ENCODE peak calls at places on chromosomes 5 and 9, in five cellular contexts. One of them, this sample, is unnamed.
A peak's percentile ranks its signal among the peaks of the same experiment; 100 is the strongest.

GRCh38 chr5:87102841-87103240 is 164.8 kb upstream of the RASA1 start:
- DNase-seq in upper lobe of right lung: no peak
- DNase-seq in neural progenitor cell: no peak
- DNase-seq in fibroblast of mammary gland: no peak
- DNase-seq in Peyer's patch: no peak
- DNase-seq in this sample: no peak

GRCh38 chr5:16489322-16489791 is 23.8 kb upstream of the ZNF622 start:
- DNase-seq in upper lobe of right lung: no peak
- DNase-seq in neural progenitor cell: peak; percentile 53
- DNase-seq in fibroblast of mammary gland: peak; percentile 66
- DNase-seq in Peyer's patch: no peak
- DNase-seq in this sample: no peak

GRCh38 chr9:68794898-68795297 is 89.9 kb downstream of the PIP5K1B start:
- DNase-seq in upper lobe of right lung: no peak
- DNase-seq in neural progenitor cell: no peak
- DNase-seq in fibroblast of mammary gland: no peak
- DNase-seq in Peyer's patch: no peak
- DNase-seq in this sample: no peak

GRCh38 chr5:93891491-93892480 is 150.4 kb upstream of the POU5F2 start:
- DNase-seq in upper lobe of right lung: no peak
- DNase-seq in neural progenitor cell: peak; percentile 71
- DNase-seq in fibroblast of mammary gland: no peak
- DNase-seq in Peyer's patch: no peak
- DNase-seq in this sample: no peak

GRCh38 chr5:112779531-112779930 is 41.8 kb downstream of the APC start:
- DNase-seq in upper lobe of right lung: no peak
- DNase-seq in neural progenitor cell: no peak
- DNase-seq in fibroblast of mammary gland: peak; percentile 91
- DNase-seq in Peyer's patch: no peak
- DNase-seq in this sample: no peak

GRCh38 chr9:95284152-95284551 is 33.4 kb downstream of the FANCC start:
- DNase-seq in upper lobe of right lung: no peak
- DNase-seq in neural progenitor cell: no peak
- DNase-seq in fibroblast of mammary gland: peak; percentile 78
- DNase-seq in Peyer's patch: no peak
- DNase-seq in this sample: no peak

GRCh38 chr9:105063665-105064247 is 135.8 kb upstream of the ABCA1 start:
- DNase-seq in upper lobe of right lung: no peak
- DNase-seq in neural progenitor cell: no peak
- DNase-seq in fibroblast of mammary gland: peak; percentile 91
- DNase-seq in Peyer's patch: no peak
- DNase-seq in this sample: no peak

GRCh38 chr5:78320461-78320860 is 26.0 kb upstream of the AP3B1 start:
- DNase-seq in upper lobe of right lung: no peak
- DNase-seq in neural progenitor cell: peak; percentile 42
- DNase-seq in fibroblast of mammary gland: peak; percentile 59
- DNase-seq in Peyer's patch: no peak
- DNase-seq in this sample: no peak

GRCh38 chr9:19493174-19493811 is 84.5 kb downstream of the ACER2 start:
- DNase-seq in upper lobe of right lung: no peak
- DNase-seq in neural progenitor cell: peak; percentile 69
- DNase-seq in fibroblast of mammary gland: peak; percentile 93
- DNase-seq in Peyer's patch: peak; percentile 63
- DNase-seq in this sample: no peak

GRCh38 chr9:128149951-128150593 is 819 bp downstream of the LCN2 start:
- DNase-seq in upper lobe of right lung: no peak
- DNase-seq in neural progenitor cell: no peak
- DNase-seq in fibroblast of mammary gland: no peak
- DNase-seq in Peyer's patch: peak; percentile 25
- DNase-seq in this sample: no peak
- H3K4me3 ChIP-seq in upper lobe of right lung: no peak overlapping the region
- H3K4me3 ChIP-seq in neural progenitor cell: no peak overlapping the region
- H3K4me3 ChIP-seq in fibroblast of mammary gland: no peak overlapping the region
- H3K4me3 ChIP-seq in Peyer's patch: no peak overlapping the region
- H3K4me3 ChIP-seq in this sample: no peak overlapping the region

DNA sequence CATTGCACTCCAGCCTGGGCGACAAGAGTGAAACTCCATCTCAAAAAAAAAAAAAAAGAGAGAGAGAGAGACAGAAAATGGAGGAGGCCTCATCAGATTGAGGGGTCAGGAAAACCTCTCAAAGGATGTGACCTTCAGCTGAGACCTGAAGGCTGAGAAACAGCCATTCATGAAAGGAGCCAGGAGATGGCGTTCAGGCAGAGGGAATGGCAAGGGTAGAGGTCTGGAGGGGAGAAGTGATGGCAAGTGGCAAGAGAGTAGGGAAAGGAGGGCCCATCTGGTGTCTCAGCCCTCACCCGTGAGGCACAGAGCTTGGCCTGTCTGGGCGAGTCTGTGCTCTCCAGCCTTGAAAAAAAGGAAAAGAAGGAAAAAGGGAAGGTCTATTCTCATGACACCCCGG is 17.0 kb downstream of the CAMK2A start:
- DNase-seq in upper lobe of right lung: no peak
- DNase-seq in neural progenitor cell: peak; percentile 80
- DNase-seq in fibroblast of mammary gland: peak; percentile 63
- DNase-seq in Peyer's patch: no peak
- DNase-seq in this sample: no peak
- TF ChIP-seq CTCF in upper lobe of right lung: peak; percentile 27
- TF ChIP-seq CTCF in neural progenitor cell: peak; percentile 67
- TF ChIP-seq CTCF in fibroblast of mammary gland: peak; percentile 64
- TF ChIP-seq CTCF in Peyer's patch: peak; percentile 27
- TF ChIP-seq CTCF in this sample: peak; percentile 71

GRCh38 chr9:131578778-131579504 is 33.6 kb downstream of the PRRT1B start:
- DNase-seq in upper lobe of right lung: no peak
- DNase-seq in neural progenitor cell: no peak
- DNase-seq in fibroblast of mammary gland: no peak
- DNase-seq in Peyer's patch: peak; percentile 78
- DNase-seq in this sample: no peak

GRCh38 chr9:131578016-131578415 is 32.7 kb downstream of the PRRT1B start:
- DNase-seq in upper lobe of right lung: no peak
- DNase-seq in neural progenitor cell: no peak
- DNase-seq in fibroblast of mammary gland: no peak
- DNase-seq in Peyer's patch: no peak
- DNase-seq in this sample: no peak

GRCh38 chr9:131579789-131580211 is 34.5 kb downstream of the PRRT1B start:
- DNase-seq in upper lobe of right lung: no peak
- DNase-seq in neural progenitor cell: no peak
- DNase-seq in fibroblast of mammary gland: no peak
- DNase-seq in Peyer's patch: no peak
- DNase-seq in this sample: no peak

GRCh38 chr9:131582466-131583341 is 37.4 kb downstream of the PRRT1B start:
- DNase-seq in upper lobe of right lung: no peak
- DNase-seq in neural progenitor cell: no peak
- DNase-seq in fibroblast of mammary gland: no peak
- DNase-seq in Peyer's patch: no peak
- DNase-seq in this sample: peak; percentile 62

GRCh38 chr9:131580358-131580757 is 35.0 kb downstream of the PRRT1B start:
- DNase-seq in upper lobe of right lung: no peak
- DNase-seq in neural progenitor cell: no peak
- DNase-seq in fibroblast of mammary gland: no peak
- DNase-seq in Peyer's patch: no peak
- DNase-seq in this sample: peak; percentile 51
- H3K4me3 ChIP-seq in upper lobe of right lung: no peak overlapping the region
- H3K4me3 ChIP-seq in neural progenitor cell: no peak overlapping the region
- H3K4me3 ChIP-seq in fibroblast of mammary gland: no peak overlapping the region
- H3K4me3 ChIP-seq in Peyer's patch: no peak overlapping the region
- H3K4me3 ChIP-seq in this sample: no peak overlapping the region

GRCh38 chr5:5289537-5289936 is 132.9 kb upstream of the ICE1 start:
- DNase-seq in upper lobe of right lung: no peak
- DNase-seq in neural progenitor cell: no peak
- DNase-seq in fibroblast of mammary gland: no peak
- DNase-seq in Peyer's patch: no peak
- DNase-seq in this sample: no peak
- TF ChIP-seq CTCF in upper lobe of right lung: no peak
- TF ChIP-seq CTCF in neural progenitor cell: no peak
- TF ChIP-seq CTCF in fibroblast of mammary gland: no peak
- TF ChIP-seq CTCF in Peyer's patch: no peak
- TF ChIP-seq CTCF in this sample: no peak

GRCh38 chr9:120936011-120936763 is 9.6 kb upstream of the TRAF1 start:
- DNase-seq in upper lobe of right lung: peak; percentile 96
- DNase-seq in neural progenitor cell: peak; percentile 90
- DNase-seq in fibroblast of mammary gland: peak; percentile 96
- DNase-seq in Peyer's patch: peak; percentile 98
- DNase-seq in this sample: peak; percentile 91
- H3K4me3 ChIP-seq in upper lobe of right lung: no peak overlapping the region
- H3K4me3 ChIP-seq in neural progenitor cell: no peak overlapping the region
- H3K4me3 ChIP-seq in fibroblast of mammary gland: peak overlapping the region; percentile 40
- H3K4me3 ChIP-seq in Peyer's patch: no peak overlapping the region
- H3K4me3 ChIP-seq in this sample: no peak overlapping the region